ENCODE peak calls at places on chromosomes 2 and 18, in nine cellular contexts. Z, E, G, W, S, X, P, C and V are unnamed samples.

GRCh38 chr18:79355433-79356335 is 40.0 kb upstream of the NFATC1 start:
- DNase-seq in G (no peak), S (no peak), P (no peak), C (peak), W (no peak), Z (no peak), E (no peak), X (no peak), V (no peak)

GRCh38 chr2:163649080-163649479 is 86.7 kb downstream of the FIGN start:
- DNase-seq in C (no peak), E (no peak), W (no peak), Z (no peak), G (peak), P (no peak), X (no peak), S (no peak), V (no peak)

GRCh38 chr2:102522169-102522568 is 49.1 kb downstream of the SLC9A4 start:
- DNase-seq in S (no peak), Z (no peak), X (no peak), P (no peak), E (no peak), W (no peak), C (no peak), G (no peak), V (no peak)

GRCh38 chr18:79749251-79750191 is 48.2 kb upstream of the KCNG2 start:
- DNase-seq in P (no peak), X (no peak), E (no peak), S (peak), C (no peak), Z (no peak), W (no peak), G (peak), V (peak)

GRCh38 chr2:860259-860855 is 90.3 kb upstream of the SNTG2 start:
- DNase-seq in P (no peak), C (peak), W (no peak), Z (no peak), S (no peak), E (no peak), X (no peak), G (no peak), V (no peak)

GRCh38 chr18:77015176-77015575 is 117.4 kb downstream of the MBP start:
- DNase-seq in G (no peak), P (no peak), Z (no peak), X (no peak), C (no peak), E (no peak), W (no peak), S (no peak), V (no peak)

GRCh38 chr2:80361904-80362303 is 57.4 kb upstream of the LRRTM1 start:
- DNase-seq in P (no peak), E (no peak), S (no peak), C (no peak), G (no peak), W (no peak), Z (no peak), X (no peak), V (no peak)

GRCh38 chr2:175205523-175205922 is 24.0 kb upstream of the ATP5MC3 start:
- DNase-seq in Z (no peak), G (peak), P (no peak), E (no peak), X (peak), S (peak), W (no peak), C (no peak), V (no peak)

DNA sequence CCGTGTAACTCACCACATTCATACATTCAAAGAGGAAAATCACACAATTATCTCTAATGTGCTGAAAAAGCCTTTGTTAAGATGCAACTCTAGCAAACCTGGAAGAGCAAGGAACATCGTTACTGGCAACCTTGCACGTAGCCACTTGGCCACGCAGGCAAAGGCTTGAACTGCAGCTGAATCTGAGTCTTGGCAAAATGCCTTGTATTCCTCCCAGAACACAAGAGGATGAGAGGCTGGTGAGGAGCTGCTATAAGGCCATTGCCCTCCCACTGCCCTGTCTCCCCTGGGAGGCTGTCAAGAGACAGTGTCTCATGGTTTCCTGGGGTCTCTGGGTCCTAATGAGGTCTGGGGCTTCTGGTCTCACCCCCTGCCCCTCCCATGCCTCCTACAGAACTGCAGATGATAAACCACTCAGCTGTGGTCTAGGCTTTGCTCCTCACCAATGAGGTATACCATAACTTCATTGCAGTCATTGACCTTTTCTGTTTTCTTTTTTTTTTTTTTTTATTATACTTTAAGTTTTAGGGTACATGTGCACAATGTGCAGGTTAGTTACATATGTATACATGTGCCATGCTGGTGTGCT is 141.4 kb downstream of the SPP2 start:
- DNase-seq in C (no peak), S (peak), E (no peak), W (no peak), X (no peak), G (peak), P (no peak), Z (no peak), V (no peak)
- TF ChIP-seq CTCF in C (peak), S (no peak), E (no peak), W (no peak), X (no peak), G (no peak), P (no peak), Z (no peak), V (no peak)

GRCh38 chr2:68244456-68244855 is 7.9 kb downstream of the PPP3R1 start:
- DNase-seq in S (no peak), Z (no peak), C (no peak), G (no peak), X (no peak), E (no peak), W (no peak), P (no peak), V (no peak)
- TF ChIP-seq CTCF in S (peak), Z (peak), C (peak), G (peak), X (peak), E (no peak), W (no peak), P (no peak), V (no peak)

GRCh38 chr2:19688059-19688458 is 213.7 kb downstream of the TTC32 start:
- DNase-seq in C (no peak), Z (no peak), P (no peak), E (no peak), W (no peak), G (no peak), S (no peak), X (no peak), V (no peak)

GRCh38 chr2:19686439-19686838 is 215.3 kb downstream of the TTC32 start:
- DNase-seq in Z (no peak), G (no peak), P (no peak), W (no peak), E (no peak), S (no peak), C (peak), X (no peak), V (no peak)

GRCh38 chr2:19685713-19686112 is 216.1 kb downstream of the TTC32 start:
- DNase-seq in W (no peak), G (no peak), X (no peak), P (no peak), Z (no peak), C (peak), S (no peak), E (no peak), V (no peak)

GRCh38 chr2:19689769-19690168 is 212.0 kb downstream of the TTC32 start:
- DNase-seq in W (no peak), S (no peak), X (no peak), P (no peak), G (no peak), E (no peak), Z (no peak), C (no peak), V (no peak)

DNA sequence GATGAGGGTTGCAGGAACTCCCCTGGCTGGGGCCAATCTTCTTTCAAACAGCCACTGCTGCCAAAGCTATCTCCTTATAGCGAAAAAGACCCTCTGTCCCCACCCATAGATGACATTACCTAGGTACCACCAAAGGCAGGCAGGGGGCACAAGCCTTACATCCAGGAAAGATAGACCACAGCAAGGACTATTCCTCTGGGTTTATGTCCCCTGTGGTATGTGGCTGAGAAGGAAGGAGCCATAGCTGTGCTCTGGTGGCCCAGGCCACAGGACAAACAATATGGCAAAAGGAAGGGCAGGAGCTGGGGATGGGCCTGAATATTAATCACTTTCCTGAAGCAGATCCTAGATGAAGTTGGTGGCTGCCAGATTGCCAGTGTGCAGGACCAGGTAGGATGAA is 214.5 kb downstream of the TTC32 start:
- DNase-seq in E (no peak), W (no peak), P (no peak), C (peak), X (no peak), G (peak), S (no peak), Z (no peak), V (no peak)
- TF ChIP-seq CTCF in E (no peak), W (no peak), P (no peak), C (peak), X (peak), G (peak), S (peak), Z (no peak), V (no peak)

GRCh38 chr18:3970929-3971328 is 484.2 kb downstream of the DLGAP1 start:
- DNase-seq in S (no peak), E (no peak), X (peak), C (no peak), P (no peak), Z (no peak), G (no peak), W (no peak), V (no peak)
- TF ChIP-seq CTCF in S (no peak), E (no peak), X (peak), C (peak), P (no peak), Z (no peak), G (no peak), W (no peak), V (no peak)

DNA sequence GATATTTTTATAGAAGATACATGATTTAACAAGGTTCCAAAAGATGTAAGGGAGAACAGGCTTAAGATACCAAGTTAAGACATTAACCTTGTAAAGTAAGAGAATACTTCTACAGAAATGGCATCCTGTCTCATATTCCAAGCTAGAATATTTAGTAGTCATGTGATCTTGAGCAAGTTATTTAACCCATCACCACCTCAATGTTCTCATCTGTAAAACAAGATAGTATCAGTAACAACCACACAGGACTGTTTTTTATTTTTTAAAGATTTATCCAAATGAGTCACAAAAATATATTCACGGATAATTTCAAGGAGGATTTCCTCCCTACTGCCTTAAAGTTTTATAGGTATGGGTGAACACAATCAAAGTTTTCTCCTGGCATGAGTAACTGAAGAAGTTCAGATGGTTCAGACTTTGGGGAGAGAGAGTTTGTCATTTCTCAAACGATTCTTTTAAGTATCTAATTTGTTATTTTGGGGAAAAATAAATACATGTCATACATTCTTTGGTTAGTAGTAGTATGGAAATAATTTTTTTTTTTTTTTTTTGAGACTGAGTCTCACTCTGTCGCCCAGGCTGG is 25.9 kb downstream of the ROCK1 start:
- DNase-seq in Z (no peak), S (no peak), X (peak), W (no peak), C (no peak), G (peak), E (no peak), P (no peak), V (no peak)
- TF ChIP-seq CTCF in Z (no peak), S (no peak), X (no peak), W (no peak), C (no peak), G (no peak), E (no peak), P (no peak), V (no peak)

GRCh38 chr2:60818272-60818671 is 62.2 kb downstream of the PAPOLG start:
- DNase-seq in X (no peak), S (no peak), C (no peak), P (no peak), G (peak), Z (no peak), W (no peak), E (peak), V (no peak)
- TF ChIP-seq CTCF in X (peak), S (peak), C (peak), P (no peak), G (no peak), Z (no peak), W (peak), E (no peak), V (no peak)